ENCODE peak calls at places on chromosomes 12 and 14, in six cellular contexts. One of them, this sample, is unnamed.

GRCh38 chr12:104942075-104942474 is 16.0 kb downstream of the SLC41A2 start:
- DNase-seq in A549: no peak
- DNase-seq in H1: no peak
- DNase-seq in K562: no peak
- DNase-seq in SK-N-SH: no peak
- DNase-seq in IMR-90: no peak
- DNase-seq in this sample: no peak

GRCh38 chr14:38125484-38125912 is 82.2 kb upstream of the SSTR1 start:
- DNase-seq in A549: no peak
- DNase-seq in H1: no peak
- DNase-seq in K562: no peak
- DNase-seq in SK-N-SH: no peak
- DNase-seq in IMR-90: no peak
- DNase-seq in this sample: no peak

GRCh38 chr14:102221026-102221425 is 81.3 kb downstream of the WDR20 start:
- DNase-seq in A549: no peak
- DNase-seq in H1: no peak
- DNase-seq in K562: no peak
- DNase-seq in SK-N-SH: no peak
- DNase-seq in IMR-90: peak
- DNase-seq in this sample: no peak

GRCh38 chr12:118126119-118126757 is 9.7 kb upstream of the PEBP1 start:
- DNase-seq in A549: no peak
- DNase-seq in H1: no peak
- DNase-seq in K562: no peak
- DNase-seq in SK-N-SH: no peak
- DNase-seq in IMR-90: no peak
- DNase-seq in this sample: no peak

GRCh38 chr12:29310899-29311298 is 70.1 kb downstream of the ERGIC2 start:
- DNase-seq in A549: no peak
- DNase-seq in H1: no peak
- DNase-seq in K562: no peak
- DNase-seq in SK-N-SH: no peak
- DNase-seq in IMR-90: no peak
- DNase-seq in this sample: no peak

GRCh38 chr12:100564090-100564489 is 9.4 kb upstream of the GAS2L3 start:
- DNase-seq in A549: no peak
- DNase-seq in H1: no peak
- DNase-seq in K562: no peak
- DNase-seq in SK-N-SH: no peak
- DNase-seq in IMR-90: peak
- DNase-seq in this sample: no peak

GRCh38 chr14:21039585-21040369 is 2.4 kb upstream of the RNASE7 start:
- DNase-seq in A549: peak
- DNase-seq in H1: no peak
- DNase-seq in K562: peak
- DNase-seq in SK-N-SH: peak
- DNase-seq in IMR-90: peak
- DNase-seq in this sample: peak

GRCh38 chr12:124304314-124304790 is 9.5 kb downstream of the RFLNA start:
- DNase-seq in A549: no peak
- DNase-seq in H1: no peak
- DNase-seq in K562: no peak
- DNase-seq in SK-N-SH: no peak
- DNase-seq in IMR-90: no peak
- DNase-seq in this sample: no peak

GRCh38 chr12:2443766-2444165 is 351.0 kb upstream of the FKBP4 start:
- DNase-seq in A549: no peak
- DNase-seq in H1: no peak
- DNase-seq in K562: no peak
- DNase-seq in SK-N-SH: no peak
- DNase-seq in IMR-90: peak
- DNase-seq in this sample: no peak

GRCh38 chr14:56112781-56113180 is 5.4 kb upstream of the PELI2 start:
- DNase-seq in A549: no peak
- DNase-seq in H1: no peak
- DNase-seq in K562: no peak
- DNase-seq in SK-N-SH: no peak
- DNase-seq in IMR-90: no peak
- DNase-seq in this sample: no peak

GRCh38 chr12:115752913-115753726 is 524.4 kb downstream of the MED13L start:
- DNase-seq in A549: peak
- DNase-seq in H1: no peak
- DNase-seq in K562: peak
- DNase-seq in SK-N-SH: peak
- DNase-seq in IMR-90: peak
- DNase-seq in this sample: peak

GRCh38 chr12:115755752-115756140 is 521.7 kb downstream of the MED13L start:
- DNase-seq in A549: no peak
- DNase-seq in H1: no peak
- DNase-seq in K562: no peak
- DNase-seq in SK-N-SH: no peak
- DNase-seq in IMR-90: no peak
- DNase-seq in this sample: no peak

GRCh38 chr12:115756804-115757203 is 520.7 kb downstream of the MED13L start:
- DNase-seq in A549: no peak
- DNase-seq in H1: no peak
- DNase-seq in K562: no peak
- DNase-seq in SK-N-SH: no peak
- DNase-seq in IMR-90: no peak
- DNase-seq in this sample: no peak

GRCh38 chr12:115756271-115756670 is 521.2 kb downstream of the MED13L start:
- DNase-seq in A549: no peak
- DNase-seq in H1: no peak
- DNase-seq in K562: no peak
- DNase-seq in SK-N-SH: no peak
- DNase-seq in IMR-90: no peak
- DNase-seq in this sample: no peak

GRCh38 chr12:115755061-115755751 is 522.3 kb downstream of the MED13L start:
- DNase-seq in A549: no peak
- DNase-seq in H1: no peak
- DNase-seq in K562: no peak
- DNase-seq in SK-N-SH: no peak
- DNase-seq in IMR-90: no peak
- DNase-seq in this sample: no peak
- TF ChIP-seq RAD21 in A549: no peak
- TF ChIP-seq RAD21 in H1: no peak
- TF ChIP-seq RAD21 in K562: no peak
- TF ChIP-seq RAD21 in SK-N-SH: no peak
- TF ChIP-seq RAD21 in IMR-90: no peak
- TF ChIP-seq RAD21 in this sample: no peak

DNA sequence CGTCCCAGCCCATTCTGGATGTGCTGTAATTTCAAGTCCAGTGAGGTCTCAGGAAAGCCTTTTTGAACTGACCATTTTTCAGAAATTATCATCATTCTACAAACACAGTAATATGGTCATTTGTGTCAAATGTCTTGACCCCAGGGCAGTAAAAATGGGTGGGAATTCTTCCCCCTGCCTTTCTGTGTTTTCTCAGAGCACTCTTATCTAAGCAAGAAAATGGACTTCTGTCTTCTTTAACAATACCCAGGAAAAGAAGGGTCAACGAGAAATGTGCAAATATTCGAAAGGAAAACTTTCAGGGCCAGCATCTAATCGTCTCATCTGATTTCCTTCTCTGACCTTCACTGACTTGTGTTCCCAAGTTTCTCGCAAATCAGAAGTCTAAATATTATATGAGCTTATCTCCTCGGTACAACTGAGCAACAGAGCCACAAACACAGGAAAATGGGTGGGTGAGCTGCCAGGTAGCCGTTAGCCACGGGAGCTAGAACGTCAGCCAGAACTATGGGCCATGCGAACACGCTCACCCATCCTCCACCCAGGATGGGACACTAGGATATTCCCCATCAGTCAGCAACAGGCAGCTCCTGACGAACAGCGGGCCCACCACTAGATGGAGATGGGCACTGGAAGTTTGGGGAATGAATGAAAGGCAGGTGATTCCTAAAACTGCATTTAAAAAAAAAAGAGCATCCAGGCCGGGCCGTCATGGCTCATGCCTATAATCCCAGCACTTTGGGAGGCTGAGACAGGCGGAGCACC is 57.1 kb downstream of the VWF start:
- DNase-seq in A549: peak
- DNase-seq in H1: no peak
- DNase-seq in K562: peak
- DNase-seq in SK-N-SH: peak
- DNase-seq in IMR-90: peak
- DNase-seq in this sample: peak
- TF ChIP-seq CTCF in A549: peak
- TF ChIP-seq CTCF in H1: peak
- TF ChIP-seq CTCF in K562: peak
- TF ChIP-seq CTCF in SK-N-SH: peak
- TF ChIP-seq CTCF in IMR-90: peak
- TF ChIP-seq CTCF in this sample: peak

DNA sequence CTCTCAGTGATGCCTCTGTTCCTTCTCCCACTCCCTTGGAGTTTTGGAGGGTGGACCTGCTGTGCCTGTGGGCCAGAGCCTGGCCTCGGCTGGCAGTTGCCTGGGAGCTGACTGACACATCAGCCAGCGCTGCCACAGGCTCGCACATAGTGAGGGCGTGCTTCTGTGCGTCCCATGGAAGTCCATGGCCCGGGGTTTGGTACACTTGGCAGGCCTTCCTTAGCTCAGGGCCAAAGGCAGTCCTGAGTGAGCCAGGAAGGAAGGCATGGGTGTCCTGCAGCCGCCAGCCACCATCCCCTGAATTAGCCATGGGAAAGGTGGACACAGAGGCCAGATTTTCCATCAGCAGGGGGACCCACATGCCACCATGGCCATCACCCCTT is 1.1 kb upstream of the DEGS2 start:
- DNase-seq in A549: no peak
- DNase-seq in H1: no peak
- DNase-seq in K562: no peak
- DNase-seq in SK-N-SH: no peak
- DNase-seq in IMR-90: no peak
- DNase-seq in this sample: no peak
- TF ChIP-seq RAD21 in A549: no peak
- TF ChIP-seq RAD21 in H1: no peak
- TF ChIP-seq RAD21 in K562: no peak
- TF ChIP-seq RAD21 in SK-N-SH: no peak
- TF ChIP-seq RAD21 in IMR-90: no peak
- TF ChIP-seq RAD21 in this sample: no peak

GRCh38 chr12:542290-543113 is 82.8 kb downstream of the B4GALNT3 start:
- DNase-seq in A549: no peak
- DNase-seq in H1: no peak
- DNase-seq in K562: no peak
- DNase-seq in SK-N-SH: no peak
- DNase-seq in IMR-90: no peak
- DNase-seq in this sample: no peak
- TF ChIP-seq CTCF in A549: no peak
- TF ChIP-seq CTCF in H1: no peak
- TF ChIP-seq CTCF in K562: no peak
- TF ChIP-seq CTCF in SK-N-SH: no peak
- TF ChIP-seq CTCF in IMR-90: no peak
- TF ChIP-seq CTCF in this sample: no peak

GRCh38 chr14:31660728-31661127 is 99.5 kb downstream of the NUBPL start:
- DNase-seq in A549: no peak
- DNase-seq in H1: no peak
- DNase-seq in K562: no peak
- DNase-seq in SK-N-SH: no peak
- DNase-seq in IMR-90: no peak
- DNase-seq in this sample: no peak
- TF ChIP-seq RAD21 in A549: no peak
- TF ChIP-seq RAD21 in H1: no peak
- TF ChIP-seq RAD21 in K562: no peak
- TF ChIP-seq RAD21 in SK-N-SH: no peak
- TF ChIP-seq RAD21 in IMR-90: no peak
- TF ChIP-seq RAD21 in this sample: no peak

GRCh38 chr14:22837750-22838538 is 1.6 kb downstream of the MMP14 start:
- DNase-seq in A549: no peak
- DNase-seq in H1: no peak
- DNase-seq in K562: no peak
- DNase-seq in SK-N-SH: no peak
- DNase-seq in IMR-90: peak
- DNase-seq in this sample: no peak

GRCh38 chr14:22838631-22839041 is 2.3 kb downstream of the MMP14 start:
- DNase-seq in A549: no peak
- DNase-seq in H1: no peak
- DNase-seq in K562: no peak
- DNase-seq in SK-N-SH: no peak
- DNase-seq in IMR-90: peak
- DNase-seq in this sample: no peak

GRCh38 chr14:22837059-22837749 is 819 bp downstream of the MMP14 start:
- DNase-seq in A549: no peak
- DNase-seq in H1: no peak
- DNase-seq in K562: no peak
- DNase-seq in SK-N-SH: peak
- DNase-seq in IMR-90: peak
- DNase-seq in this sample: no peak

GRCh38 chr14:22835505-22835904 is 880 bp upstream of the MMP14 start:
- DNase-seq in A549: no peak
- DNase-seq in H1: no peak
- DNase-seq in K562: no peak
- DNase-seq in SK-N-SH: no peak
- DNase-seq in IMR-90: no peak
- DNase-seq in this sample: no peak

DNA sequence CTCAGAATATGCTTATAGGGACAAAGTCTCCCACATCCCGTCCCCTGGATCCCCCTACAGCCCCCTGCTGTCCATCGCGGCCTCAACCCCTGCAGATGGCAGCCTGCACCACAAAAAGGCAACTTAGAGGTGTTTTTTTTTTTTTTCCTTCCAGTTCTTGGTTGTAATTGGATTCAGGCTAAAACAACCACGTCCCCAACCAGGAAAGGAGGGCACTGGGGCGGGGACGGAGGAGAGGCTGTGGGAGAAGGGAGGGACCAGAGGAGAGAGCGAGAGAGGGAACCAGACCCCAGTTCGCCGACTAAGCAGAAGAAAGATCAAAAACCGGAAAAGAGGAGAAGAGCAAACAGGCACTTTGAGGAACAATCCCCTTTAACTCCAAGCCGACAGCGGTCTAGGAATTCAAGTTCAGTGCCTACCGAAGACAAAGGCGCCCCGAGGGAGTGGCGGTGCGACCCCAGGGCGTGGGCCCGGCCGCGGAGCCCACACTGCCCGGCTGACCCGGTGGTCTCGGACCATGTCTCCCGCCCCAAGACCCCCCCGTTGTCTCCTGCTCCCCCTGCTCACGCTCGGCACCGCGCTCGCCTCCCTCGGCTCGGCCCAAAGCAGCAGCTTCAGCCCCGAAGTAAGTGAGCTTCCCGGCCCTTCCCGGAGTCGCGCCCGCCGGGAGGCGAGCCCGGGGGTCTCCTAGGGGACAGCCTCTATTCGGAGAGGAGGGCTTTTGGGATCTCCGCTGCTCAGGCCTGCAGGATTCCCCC is at the start of gene MMP14:
- DNase-seq in A549: no peak
- DNase-seq in H1: no peak
- DNase-seq in K562: no peak
- DNase-seq in SK-N-SH: peak
- DNase-seq in IMR-90: peak
- DNase-seq in this sample: no peak
- TF ChIP-seq CTCF in A549: no peak
- TF ChIP-seq CTCF in H1: peak
- TF ChIP-seq CTCF in K562: no peak
- TF ChIP-seq CTCF in SK-N-SH: peak
- TF ChIP-seq CTCF in IMR-90: peak
- TF ChIP-seq CTCF in this sample: peak

GRCh38 chr12:6821271-6821673 is 349 bp upstream of the GPR162 start:
- DNase-seq in A549: peak
- DNase-seq in H1: no peak
- DNase-seq in K562: peak
- DNase-seq in SK-N-SH: peak
- DNase-seq in IMR-90: peak
- DNase-seq in this sample: no peak
- TF ChIP-seq RAD21 in A549: no peak
- TF ChIP-seq RAD21 in H1: no peak
- TF ChIP-seq RAD21 in K562: no peak
- TF ChIP-seq RAD21 in SK-N-SH: no peak
- TF ChIP-seq RAD21 in IMR-90: no peak
- TF ChIP-seq RAD21 in this sample: no peak

GRCh38 chr12:20950248-20950647 is 139.7 kb downstream of the SLCO1B3 start:
- DNase-seq in A549: peak
- DNase-seq in H1: no peak
- DNase-seq in K562: peak
- DNase-seq in SK-N-SH: peak
- DNase-seq in IMR-90: no peak
- DNase-seq in this sample: peak
- TF ChIP-seq CTCF in A549: no peak
- TF ChIP-seq CTCF in H1: peak
- TF ChIP-seq CTCF in K562: peak
- TF ChIP-seq CTCF in SK-N-SH: peak
- TF ChIP-seq CTCF in IMR-90: no peak
- TF ChIP-seq CTCF in this sample: peak